ENCODE peak calls at places on chromosome 22, in six cellular contexts. G is aorta; N is CD4-positive, alpha-beta memory T cell; I is GM12878; V is OCI-LY7; A is sigmoid colon. P is an unnamed sample.

GRCh38 chr22:41380993-41381328 is 781 bp upstream of the TEF start:
- DNase-seq in V (no peak), A (peak), G (peak), N (no peak), I (no peak), P (no peak)

GRCh38 chr22:17569971-17570511 is 6.7 kb downstream of the SLC25A18 start:
- DNase-seq in V (no peak), I (no peak), N (no peak), G (no peak), A (peak), P (no peak)

GRCh38 chr22:19527861-19528417 is 3.7 kb upstream of the CLDN5 start:
- DNase-seq in G (no peak), I (no peak), N (no peak), A (no peak), V (no peak), P (no peak)

GRCh38 chr22:43515902-43516301 is 104.1 kb downstream of the MPPED1 start:
- DNase-seq in I (no peak), A (no peak), V (no peak), N (no peak), G (no peak), P (no peak)

GRCh38 chr22:49855491-49855911 is 1.9 kb downstream of the ZBED4 start:
- DNase-seq in I (no peak), V (no peak), A (no peak), N (no peak), G (no peak), P (no peak)

GRCh38 chr22:28143206-28143605 is 224.2 kb upstream of the PITPNB start:
- DNase-seq in A (no peak), I (no peak), V (no peak), G (no peak), N (no peak), P (no peak)

GRCh38 chr22:42171417-42171816 is 40.8 kb upstream of the CYP2D6 start:
- DNase-seq in N (no peak), G (no peak), I (no peak), V (no peak), A (no peak), P (no peak)

GRCh38 chr22:42972592-42973535 is 42.1 kb downstream of the PACSIN2 start:
- DNase-seq in V (no peak), N (no peak), A (no peak), G (no peak), I (no peak), P (no peak)

GRCh38 chr22:43066134-43066533 is 23.1 kb downstream of the TTLL1 start:
- DNase-seq in V (no peak), N (no peak), A (no peak), G (no peak), I (no peak), P (no peak)

GRCh38 chr22:42565956-42566355 is 12.2 kb downstream of the SERHL2 start:
- DNase-seq in N (no peak), A (no peak), V (no peak), I (no peak), G (no peak), P (no peak)

GRCh38 chr22:43726296-43726695 is 85.8 kb downstream of the EFCAB6 start:
- DNase-seq in V (no peak), G (no peak), I (no peak), N (no peak), A (no peak), P (no peak)

GRCh38 chr22:40922484-40923303 is 28.5 kb upstream of the RBX1 start:
- DNase-seq in A (no peak), I (peak), N (peak), G (no peak), V (peak), P (no peak)

GRCh38 chr22:43734370-43735005 is 77.6 kb downstream of the EFCAB6 start:
- DNase-seq in N (no peak), I (no peak), V (no peak), A (no peak), G (no peak), P (no peak)

GRCh38 chr22:19766506-19767426 is 6.2 kb downstream of the TBX1 start:
- DNase-seq in N (peak), V (peak), I (no peak), G (peak), A (no peak), P (no peak)

GRCh38 chr22:20436309-20437252 is 1.0 kb downstream of the SCARF2 start:
- DNase-seq in N (peak), V (no peak), G (peak), A (peak), I (no peak), P (no peak)

GRCh38 chr22:50528682-50529415 is 963 bp downstream of the TYMP start:
- DNase-seq in A (no peak), N (no peak), V (peak), G (peak), I (no peak), P (no peak)

GRCh38 chr22:23282089-23282501 is 101.8 kb downstream of the BCR start:
- DNase-seq in N (no peak), G (peak), A (peak), I (no peak), V (no peak), P (no peak)

GRCh38 chr22:48778308-48779195 is 1049.1 kb downstream of the BRD1 start:
- DNase-seq in N (no peak), V (no peak), A (peak), I (no peak), G (no peak), P (no peak)

GRCh38 chr22:25754527-25755202 is 12.7 kb downstream of the MYO18B start:
- DNase-seq in N (no peak), A (peak), V (no peak), G (peak), I (no peak), P (no peak)

GRCh38 chr22:50473088-50473487 is 1.7 kb downstream of the SBF1 start:
- DNase-seq in A (no peak), N (peak), G (no peak), I (no peak), V (peak), P (no peak)

GRCh38 chr22:49937758-49938564 is 19.5 kb downstream of the CRELD2 start:
- DNase-seq in V (no peak), I (no peak), A (no peak), G (no peak), N (no peak), P (peak)

GRCh38 chr22:24125942-24126341 is 55.3 kb upstream of the SUSD2 start:
- DNase-seq in G (no peak), N (no peak), A (no peak), I (no peak), V (no peak), P (no peak)

GRCh38 chr22:26579331-26579886 is 10.5 kb downstream of the TPST2 start:
- DNase-seq in G (peak), N (peak), I (peak), V (peak), A (no peak), P (no peak)

GRCh38 chr22:42621505-42622002 is 6.9 kb upstream of the POLDIP3 start:
- DNase-seq in N (peak), A (no peak), G (peak), V (peak), I (no peak), P (peak)

GRCh38 chr22:19480789-19481188 is 1.1 kb downstream of the CDC45 start:
- DNase-seq in A (no peak), G (no peak), I (no peak), N (no peak), V (peak), P (no peak)

GRCh38 chr22:49448546-49448945 is 379.1 kb downstream of the BRD1 start:
- DNase-seq in G (no peak), N (no peak), A (no peak), V (no peak), I (no peak), P (peak)

GRCh38 chr22:24087071-24087795 is 76.1 kb downstream of the CABIN1 start:
- DNase-seq in N (no peak), A (peak), I (no peak), V (no peak), G (no peak), P (no peak)

GRCh38 chr22:40728731-40729189 is 49.5 kb downstream of the MCHR1 start:
- DNase-seq in G (no peak), N (peak), I (no peak), V (peak), A (no peak), P (no peak)

GRCh38 chr22:41288245-41288946 is 2.4 kb upstream of the RANGAP1 start:
- DNase-seq in A (peak), I (no peak), V (no peak), N (no peak), G (no peak), P (no peak)

GRCh38 chr22:34588893-34589545 is 476.9 kb upstream of the ISX start:
- DNase-seq in G (no peak), N (no peak), A (no peak), V (no peak), I (no peak), P (no peak)

GRCh38 chr22:39431821-39432251 is 25.0 kb upstream of the MGAT3 start:
- DNase-seq in N (no peak), I (no peak), V (no peak), G (peak), A (no peak), P (no peak)

GRCh38 chr22:39428597-39429071 is 28.2 kb upstream of the MGAT3 start:
- DNase-seq in I (no peak), G (no peak), A (no peak), N (no peak), V (no peak), P (no peak)

GRCh38 chr22:48594757-48595510 is 1232.7 kb downstream of the BRD1 start:
- DNase-seq in V (no peak), I (no peak), G (peak), A (no peak), N (no peak), P (no peak)

GRCh38 chr22:45007247-45007945 is 2.4 kb downstream of the PHF21B start:
- DNase-seq in A (no peak), N (no peak), I (no peak), G (no peak), V (no peak), P (peak)
- H3K27ac ChIP-seq in A (peak), N (no peak), I (no peak), G (no peak), V (no peak), P (peak)

GRCh38 chr22:21725956-21726649 is 9.5 kb downstream of the YPEL1 start:
- DNase-seq in A (no peak), I (no peak), G (no peak), N (no peak), V (no peak), P (no peak)
- H3K27ac ChIP-seq in A (no peak), I (no peak), G (no peak), N (no peak), V (no peak), P (no peak)

GRCh38 chr22:36781656-36782627 is 6.0 kb upstream of the IFT27 start:
- DNase-seq in A (peak), G (peak), N (peak), V (peak), I (peak), P (peak)
- H3K27ac ChIP-seq in A (peak), G (no peak), N (no peak), V (no peak), I (no peak), P (no peak)

DNA sequence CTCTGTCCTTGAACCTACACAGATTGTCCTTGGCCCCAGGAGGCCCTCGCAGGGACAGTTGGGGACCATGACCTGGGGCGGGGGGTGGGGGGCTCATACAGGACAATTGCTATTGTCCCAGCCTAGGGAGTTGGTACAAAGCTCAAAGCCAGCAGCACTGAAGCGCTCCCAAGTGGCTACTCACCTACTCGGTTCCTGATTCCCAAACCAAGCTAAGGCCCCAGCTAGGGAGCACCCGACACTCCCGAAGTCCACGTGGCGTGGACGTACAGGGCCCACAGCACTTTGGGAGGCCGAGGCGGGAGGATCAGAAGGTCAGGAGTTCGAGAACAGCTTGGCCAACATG is 80.6 kb downstream of the CELSR1 start:
- DNase-seq in V (no peak), N (no peak), A (no peak), G (no peak), I (no peak), P (no peak)
- H3K27ac ChIP-seq in V (no peak), N (no peak), A (no peak), G (no peak), I (no peak), P (no peak)

DNA sequence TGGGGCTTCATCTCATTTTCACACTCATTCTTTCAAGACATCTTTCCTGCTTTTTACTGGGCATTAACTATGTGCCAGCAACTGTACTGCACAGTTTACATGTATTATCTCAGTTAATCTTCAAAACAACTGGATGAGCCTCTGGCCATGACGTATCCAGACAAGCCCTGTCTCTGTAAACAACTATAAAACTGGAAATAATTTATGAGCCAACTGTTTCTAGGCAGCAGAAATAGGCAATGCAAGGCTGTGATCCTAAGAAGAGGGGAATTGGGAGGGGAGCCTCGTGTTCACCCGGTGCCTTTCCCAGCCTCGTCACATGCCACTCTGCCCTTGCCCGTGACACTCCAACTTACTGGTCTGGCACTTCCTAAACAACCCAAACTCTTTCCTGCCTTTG is 82.8 kb downstream of the FBXO7 start:
- DNase-seq in G (no peak), V (no peak), I (no peak), N (no peak), A (peak), P (no peak)
- H3K27ac ChIP-seq in G (no peak), V (no peak), I (no peak), N (no peak), A (peak), P (no peak)

DNA sequence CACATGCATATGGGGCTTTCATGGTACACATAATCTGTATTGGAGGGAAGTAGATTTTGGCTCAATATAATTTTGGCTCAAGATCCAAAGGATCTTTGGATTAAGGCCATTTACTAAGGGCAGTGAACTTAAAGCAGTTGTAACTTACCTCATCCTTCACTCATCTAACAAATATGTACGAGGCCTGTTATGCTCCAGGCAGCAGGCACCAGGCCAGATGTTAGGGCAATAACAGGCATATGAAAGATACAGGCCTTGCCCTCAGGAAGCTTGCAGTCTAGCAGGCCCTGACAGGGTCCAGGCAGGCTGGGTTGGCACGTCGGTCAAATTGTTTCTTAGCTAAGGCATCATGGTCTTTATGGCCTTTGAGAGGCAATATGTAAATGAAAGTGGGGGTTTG is 44.6 kb downstream of the LIF start:
- DNase-seq in V (no peak), G (no peak), N (no peak), I (no peak), A (no peak), P (no peak)
- H3K27ac ChIP-seq in V (no peak), G (no peak), N (no peak), I (no peak), A (peak), P (no peak)

GRCh38 chr22:38353701-38354100 is 36.5 kb upstream of the CSNK1E start:
- DNase-seq in I (no peak), N (no peak), G (no peak), A (peak), V (no peak), P (no peak)

GRCh38 chr22:38355275-38355674 is 38.0 kb upstream of the CSNK1E start:
- DNase-seq in I (no peak), V (no peak), N (no peak), A (peak), G (no peak), P (no peak)

GRCh38 chr22:38350444-38351359 is 33.5 kb upstream of the CSNK1E start:
- DNase-seq in V (no peak), G (no peak), A (peak), N (no peak), I (no peak), P (no peak)

GRCh38 chr22:38353142-38353629 is 36.0 kb upstream of the CSNK1E start:
- DNase-seq in G (peak), I (no peak), V (peak), A (peak), N (peak), P (peak)

DNA sequence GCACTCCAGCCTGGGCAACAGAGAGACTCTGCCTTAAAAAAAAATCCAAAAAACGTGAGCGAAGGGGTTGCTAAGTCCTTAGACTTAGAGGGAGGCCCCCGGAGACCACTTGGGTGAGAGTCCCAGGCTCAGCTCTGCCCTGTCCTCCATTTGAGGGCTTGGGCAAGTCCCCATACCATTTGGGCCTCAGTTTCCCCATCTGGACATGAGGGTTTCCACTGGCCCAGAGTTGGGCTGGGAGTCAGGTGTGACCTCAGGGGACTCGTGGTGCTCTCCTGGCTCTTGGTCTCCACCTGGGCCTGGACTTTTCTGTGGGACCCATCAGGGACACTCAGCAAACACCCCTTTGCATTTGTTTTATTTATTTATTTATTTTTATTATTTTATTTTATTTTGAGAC is 35.2 kb upstream of the CSNK1E start:
- DNase-seq in V (no peak), G (no peak), A (peak), N (no peak), I (no peak), P (no peak)
- H3K27ac ChIP-seq in V (no peak), G (no peak), A (no peak), N (no peak), I (no peak), P (no peak)

P was measured in substantia nigra.